ENCODE peak calls at places on chromosome 3, in eight cellular contexts. U is GM03348; W is HTR-8/SVneo; E is GM23338; T is left cardiac atrium; M is tibial nerve; F is activated CD4-positive, alpha-beta T cell treated with anti-CD3 and anti-CD28 coated beads, Interleukin-2, amount 50 U/mL, for 4 hours; A is HEK293T. V is an unnamed sample.

GRCh38 chr3:139104062-139104461 is 59.4 kb upstream of the PRR23C start:
- DNase-seq in U (no peak), W (no peak), E (no peak), T (no peak), M (no peak), F (no peak), A (no peak), V (no peak)

GRCh38 chr3:32239638-32240550 is 1.4 kb downstream of the CMTM8 start:
- DNase-seq in U (no peak), W (peak; percentile 57), E (peak; percentile 80), T (no peak), M (no peak), F (peak; percentile 41), A (peak; percentile 72), V (peak; percentile 74)

GRCh38 chr3:57079221-57079831 is 18.9 kb downstream of the SPATA12 start:
- DNase-seq in U (peak; percentile 88), W (peak; percentile 67), E (peak; percentile 88), T (no peak), M (no peak), F (no peak), A (peak; percentile 81), V (peak; percentile 71)

GRCh38 chr3:32148356-32148755 is 41.9 kb downstream of the GPD1L start:
- DNase-seq in U (no peak), W (no peak), E (no peak), T (no peak), M (no peak), F (no peak), A (no peak), V (no peak)

GRCh38 chr3:77014236-77014635 is 25.7 kb upstream of the ROBO2 start:
- DNase-seq in U (no peak), W (no peak), E (peak; percentile 30), T (no peak), M (no peak), F (no peak), A (no peak), V (no peak)

GRCh38 chr3:97815149-97815917 is 6.5 kb upstream of the CRYBG3 start:
- DNase-seq in U (no peak), W (no peak), E (no peak), T (no peak), M (no peak), F (peak; percentile 18), A (no peak), V (peak; percentile 37)

GRCh38 chr3:148158210-148158609 is 539.5 kb upstream of the AGTR1 start:
- DNase-seq in U (peak; percentile 28), W (peak; percentile 30), E (no peak), T (peak; percentile 20), M (no peak), F (no peak), A (no peak), V (no peak)

GRCh38 chr3:23810342-23811116 is 4.8 kb downstream of the UBE2E1 start:
- DNase-seq in U (peak; percentile 80), W (peak; percentile 60), E (peak; percentile 93), T (peak; percentile 65), M (peak; percentile 18), F (peak; percentile 17), A (peak; percentile 63), V (peak; percentile 75)

GRCh38 chr3:157530637-157531300 is 27.6 kb upstream of the VEPH1 start:
- DNase-seq in U (peak; percentile 44), W (no peak), E (no peak), T (no peak), M (no peak), F (no peak), A (no peak), V (no peak)

GRCh38 chr3:120147072-120147871 is 53.0 kb upstream of the GSK3B start:
- DNase-seq in U (no peak), W (no peak), E (peak; percentile 65), T (no peak), M (no peak), F (peak; percentile 35), A (no peak), V (peak; percentile 56)

GRCh38 chr3:59212128-59212764 is 162.4 kb upstream of the CFAP20DC start:
- DNase-seq in U (peak; percentile 61), W (peak; percentile 27), E (peak; percentile 74), T (no peak), M (no peak), F (no peak), A (peak; percentile 39), V (peak; percentile 65)

GRCh38 chr3:64627471-64628321 is 60.1 kb downstream of the ADAMTS9 start:
- DNase-seq in U (no peak), W (no peak), E (no peak), T (no peak), M (no peak), F (no peak), A (no peak), V (peak; percentile 58)

GRCh38 chr3:67044955-67045354 is 46.8 kb downstream of the KBTBD8 start:
- DNase-seq in U (no peak), W (no peak), E (peak; percentile 46), T (no peak), M (no peak), F (no peak), A (no peak), V (no peak)

GRCh38 chr3:134650431-134651346 is at the start of gene KY:
- DNase-seq in U (peak; percentile 88), W (peak; percentile 37), E (peak; percentile 77), T (peak; percentile 42), M (no peak), F (no peak), A (peak; percentile 46), V (no peak)

GRCh38 chr3:104907507-104907906 is 459.2 kb upstream of the ALCAM start:
- DNase-seq in U (peak; percentile 80), W (peak; percentile 48), E (no peak), T (no peak), M (no peak), F (no peak), A (no peak), V (no peak)

GRCh38 chr3:3509665-3510064 is 289.6 kb upstream of the LRRN1 start:
- DNase-seq in U (no peak), W (no peak), E (no peak), T (no peak), M (no peak), F (no peak), A (no peak), V (no peak)

GRCh38 chr3:46939578-46940405 is 36.8 kb downstream of the CCDC12 start:
- DNase-seq in U (no peak), W (no peak), E (no peak), T (no peak), M (no peak), F (no peak), A (no peak), V (no peak)

GRCh38 chr3:116141724-116142123 is 303.6 kb downstream of the LSAMP start:
- DNase-seq in U (no peak), W (no peak), E (no peak), T (no peak), M (no peak), F (no peak), A (no peak), V (no peak)

GRCh38 chr3:152258448-152259302 is 10.1 kb upstream of the MBNL1 start:
- DNase-seq in U (peak; percentile 80), W (peak; percentile 72), E (no peak), T (peak; percentile 57), M (no peak), F (peak; percentile 51), A (no peak), V (peak; percentile 13)

GRCh38 chr3:169344465-169344864 is 319.0 kb downstream of the MECOM start:
- DNase-seq in U (no peak), W (no peak), E (no peak), T (no peak), M (no peak), F (no peak), A (no peak), V (no peak)

GRCh38 chr3:62368705-62369475 is 4.5 kb downstream of the FEZF2 start:
- DNase-seq in U (no peak), W (no peak), E (peak; percentile 82), T (no peak), M (no peak), F (no peak), A (peak; percentile 58), V (no peak)

GRCh38 chr3:9402410-9403228 is 5.2 kb downstream of the SETD5 start:
- DNase-seq in U (no peak), W (no peak), E (peak; percentile 90), T (peak; percentile 47), M (no peak), F (no peak), A (peak; percentile 48), V (peak; percentile 26)

GRCh38 chr3:149723781-149724180 is 28.5 kb downstream of the COMMD2 start:
- DNase-seq in U (peak; percentile 29), W (no peak), E (no peak), T (no peak), M (no peak), F (no peak), A (no peak), V (no peak)

GRCh38 chr3:181572432-181572831 is 139.3 kb upstream of the SOX2 start:
- DNase-seq in U (no peak), W (no peak), E (no peak), T (no peak), M (no peak), F (no peak), A (no peak), V (no peak)

GRCh38 chr3:123282461-123282860 is 80.7 kb downstream of the SEC22A start:
- DNase-seq in U (peak; percentile 2), W (no peak), E (peak; percentile 48), T (no peak), M (no peak), F (no peak), A (peak; percentile 6), V (no peak)

GRCh38 chr3:132641837-132642538 is 17.6 kb downstream of the ACAD11 start:
- DNase-seq in U (peak; percentile 73), W (peak; percentile 47), E (peak; percentile 73), T (no peak), M (no peak), F (no peak), A (peak; percentile 49), V (peak; percentile 62)

GRCh38 chr3:122682016-122682374 is 1.4 kb downstream of the PARP14 start:
- DNase-seq in U (no peak), W (no peak), E (no peak), T (no peak), M (no peak), F (no peak), A (no peak), V (no peak)

GRCh38 chr3:178623666-178624255 is 87.5 kb downstream of the KCNMB2 start:
- DNase-seq in U (no peak), W (no peak), E (no peak), T (no peak), M (no peak), F (no peak), A (no peak), V (no peak)

GRCh38 chr3:29426302-29427226 is 145.7 kb downstream of the RBMS3 start:
- DNase-seq in U (no peak), W (no peak), E (no peak), T (no peak), M (no peak), F (no peak), A (no peak), V (no peak)

GRCh38 chr3:14206548-14207177 is 28.0 kb downstream of the LSM3 start:
- DNase-seq in U (no peak), W (no peak), E (peak; percentile 53), T (no peak), M (no peak), F (no peak), A (no peak), V (no peak)

GRCh38 chr3:107283948-107284347 is 93.3 kb upstream of the CCDC54 start:
- DNase-seq in U (no peak), W (no peak), E (peak; percentile 17), T (no peak), M (no peak), F (no peak), A (no peak), V (no peak)

GRCh38 chr3:156728267-156728985 is 54.0 kb downstream of the TIPARP start:
- DNase-seq in U (no peak), W (no peak), E (no peak), T (no peak), M (no peak), F (no peak), A (no peak), V (no peak)

GRCh38 chr3:79516795-79517194 is 251.0 kb downstream of the ROBO1 start:
- DNase-seq in U (no peak), W (no peak), E (no peak), T (no peak), M (no peak), F (no peak), A (no peak), V (no peak)

GRCh38 chr3:14181253-14181652 is 2.6 kb downstream of the LSM3 start:
- DNase-seq in U (no peak), W (no peak), E (no peak), T (no peak), M (no peak), F (no peak), A (no peak), V (no peak)